ENCODE peak calls at places on chromosomes 13 and 19, in seven cellular contexts. M, A, Y, F, X, R and J are unnamed samples.

GRCh38 chr13:50893211-50893852 is 16.3 kb upstream of the RNASEH2B start:
- DNase-seq in Y (no peak), F (peak; percentile 46), A (peak; percentile 72), R (no peak), M (peak; percentile 45), X (no peak), J (no peak)

GRCh38 chr19:6767081-6767356 is 216 bp downstream of the SH2D3A start:
- DNase-seq in M (no peak), R (no peak), F (peak; percentile 36), X (no peak), A (no peak), Y (peak; percentile 66), J (no peak)

GRCh38 chr19:32876919-32877285 is 7.3 kb upstream of the SLC7A9 start:
- DNase-seq in X (no peak), Y (no peak), F (no peak), A (peak; percentile 90), M (peak; percentile 29), R (no peak), J (no peak)

GRCh38 chr13:98222081-98222554 is 45.0 kb upstream of the RNF113B start:
- DNase-seq in F (no peak), A (peak; percentile 63), Y (peak; percentile 28), R (no peak), M (peak; percentile 48), X (no peak), J (no peak)

GRCh38 chr13:84896128-84896527 is 903.1 kb downstream of the SLITRK6 start:
- DNase-seq in Y (peak; percentile 57), X (no peak), F (peak; percentile 71), M (peak; percentile 58), A (peak; percentile 82), R (peak; percentile 45), J (peak; percentile 9)

GRCh38 chr19:45307361-45307760 is 15.3 kb downstream of the CKM start:
- DNase-seq in X (no peak), A (no peak), M (no peak), R (no peak), Y (no peak), F (no peak), J (no peak)

GRCh38 chr19:7868671-7869452 is 5.3 kb downstream of the PRR36 start:
- DNase-seq in R (peak; percentile 92), Y (peak; percentile 52), F (peak; percentile 97), A (peak; percentile 62), M (no peak), X (no peak), J (no peak)

GRCh38 chr13:85386424-85386823 is 412.8 kb downstream of the SLITRK6 start:
- DNase-seq in Y (peak; percentile 26), R (no peak), X (no peak), M (no peak), A (peak; percentile 9), F (no peak), J (no peak)

GRCh38 chr19:55384576-55385235 is 614 bp upstream of the TMEM238 start:
- DNase-seq in Y (no peak), A (no peak), R (no peak), M (no peak), F (peak; percentile 40), X (no peak), J (no peak)

GRCh38 chr13:97015661-97016350 is 21.5 kb upstream of the OXGR1 start:
- DNase-seq in M (no peak), Y (no peak), A (peak; percentile 46), F (no peak), R (no peak), X (no peak), J (no peak)

GRCh38 chr13:51861728-51862300 is at the start of gene CCDC70:
- DNase-seq in M (no peak), Y (peak; percentile 79), F (no peak), A (peak; percentile 29), R (no peak), X (no peak), J (peak; percentile 35)

GRCh38 chr19:33063356-33064116 is 1.2 kb downstream of the RHPN2 start:
- DNase-seq in M (no peak), Y (no peak), F (peak; percentile 41), R (no peak), A (no peak), X (no peak), J (no peak)

GRCh38 chr19:43672061-43672679 is 2.2 kb upstream of the PLAUR start:
- DNase-seq in M (no peak), Y (no peak), A (peak; percentile 31), X (no peak), R (no peak), F (peak; percentile 21), J (no peak)

GRCh38 chr19:3710265-3710812 is 2.2 kb downstream of the TJP3 start:
- DNase-seq in A (peak; percentile 71), M (no peak), X (no peak), F (peak; percentile 68), R (peak; percentile 83), Y (peak; percentile 59), J (no peak)

GRCh38 chr13:59701261-59701660 is 462.5 kb downstream of the DIAPH3 start:
- DNase-seq in M (no peak), X (no peak), A (no peak), R (no peak), Y (no peak), F (no peak), J (no peak)

GRCh38 chr19:47109541-47110375 is 3.8 kb downstream of the ZC3H4 start:
- DNase-seq in R (no peak), Y (peak; percentile 63), X (no peak), A (peak; percentile 66), M (no peak), F (peak; percentile 52), J (no peak)

GRCh38 chr13:20442798-20443381 is 82.8 kb downstream of the CRYL1 start:
- DNase-seq in A (no peak), F (no peak), M (no peak), X (no peak), R (no peak), Y (no peak), J (no peak)

GRCh38 chr13:29861694-29862110 is 11.3 kb upstream of the UBL3 start:
- DNase-seq in Y (peak; percentile 55), R (no peak), M (no peak), X (no peak), F (no peak), A (no peak), J (no peak)

GRCh38 chr19:52963229-52963760 is 614 bp upstream of the ZNF816 start:
- DNase-seq in X (no peak), R (no peak), F (peak; percentile 53), Y (no peak), A (no peak), M (no peak), J (no peak)

GRCh38 chr13:45040626-45041025 is 51.3 kb downstream of the GPALPP1 start:
- DNase-seq in F (no peak), Y (peak; percentile 21), X (no peak), A (no peak), R (no peak), M (no peak), J (no peak)

DNA sequence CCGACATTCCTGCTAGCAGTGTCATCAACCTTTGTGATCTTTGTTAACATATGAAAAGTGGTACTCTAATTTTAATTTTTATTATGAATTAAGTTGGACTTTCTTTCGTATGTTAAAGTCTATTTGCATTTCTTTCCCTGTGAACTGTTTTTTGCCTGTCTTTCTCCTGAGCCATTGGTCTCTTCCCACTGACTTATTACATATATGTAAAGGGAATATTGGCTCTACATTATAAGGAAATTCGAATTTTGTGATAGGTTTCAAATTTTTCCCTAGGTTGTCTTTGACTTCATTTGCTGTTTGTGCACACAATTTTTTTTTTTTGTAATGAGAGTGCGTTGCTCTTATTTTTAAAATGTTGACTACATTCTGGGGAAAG is 442 bp upstream of the CDC16 start:
- DNase-seq in F (peak; percentile 21), M (no peak), R (no peak), X (no peak), Y (no peak), A (no peak), J (no peak)
- H3K4me3 ChIP-seq in F (peak overlapping the region; percentile 60), M (peak overlapping the region; percentile 95), R (peak overlapping the region; percentile 69), X (peak overlapping the region; percentile 96), Y (peak overlapping the region; percentile 86), A (peak overlapping the region; percentile 91), J (peak overlapping the region; percentile 86)

GRCh38 chr19:18119243-18120105 is 21.9 kb downstream of the MAST3 start:
- DNase-seq in A (no peak), X (no peak), F (peak; percentile 20), M (no peak), R (no peak), Y (no peak), J (no peak)

GRCh38 chr19:18118420-18119242 is 21.1 kb downstream of the MAST3 start:
- DNase-seq in F (no peak), M (no peak), R (no peak), A (peak; percentile 37), X (no peak), Y (no peak), J (no peak)

GRCh38 chr19:18117364-18117691 is 19.8 kb downstream of the MAST3 start:
- DNase-seq in A (no peak), X (no peak), R (no peak), M (no peak), F (no peak), Y (no peak), J (no peak)

GRCh38 chr19:18120127-18120526 is 22.5 kb downstream of the MAST3 start:
- DNase-seq in M (no peak), F (no peak), R (no peak), Y (no peak), A (no peak), X (no peak), J (no peak)

GRCh38 chr19:18117692-18118378 is 20.3 kb downstream of the MAST3 start:
- DNase-seq in A (peak; percentile 85), M (peak; percentile 39), X (no peak), R (peak; percentile 39), Y (peak; percentile 13), F (peak; percentile 97), J (no peak)
- TF ChIP-seq CTCF in A (no peak), M (no peak), X (no peak), R (no peak), Y (no peak), F (no peak), J (no peak)

DNA sequence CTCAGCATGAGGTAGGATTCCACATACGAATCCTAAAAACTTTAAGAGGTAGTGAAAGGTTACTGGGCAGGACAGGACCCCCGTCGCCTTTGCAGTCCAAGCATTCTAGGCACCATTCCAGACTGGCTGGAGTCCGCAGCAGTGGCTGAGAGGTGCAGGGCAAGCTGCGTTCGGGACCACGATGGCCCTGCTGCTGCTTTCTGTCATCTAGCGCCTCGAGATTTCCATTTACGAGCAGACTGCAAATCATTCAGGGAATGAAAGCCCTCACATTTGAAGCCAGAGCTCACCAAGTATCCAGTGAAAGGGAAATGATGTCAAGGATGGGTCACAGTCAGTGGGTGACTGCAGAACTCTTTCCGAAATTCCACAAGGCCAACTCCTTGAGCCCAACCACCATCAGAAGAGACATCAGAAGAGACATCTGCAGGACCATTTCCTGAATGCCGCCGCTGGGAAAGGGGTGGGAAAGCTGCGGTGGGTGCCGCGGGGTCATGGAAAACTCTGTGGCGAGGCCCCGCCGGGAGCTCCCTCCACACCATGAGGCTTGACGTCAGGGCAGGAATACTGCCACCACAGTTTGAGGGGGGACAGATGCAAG is 88.3 kb downstream of the COL4A1 start:
- DNase-seq in Y (no peak), F (no peak), X (no peak), R (no peak), A (peak; percentile 83), M (no peak), J (no peak)
- H3K4me3 ChIP-seq in Y (no peak overlapping the region), F (no peak overlapping the region), X (no peak overlapping the region), R (no peak overlapping the region), A (no peak overlapping the region), M (no peak overlapping the region), J (no peak overlapping the region)

DNA sequence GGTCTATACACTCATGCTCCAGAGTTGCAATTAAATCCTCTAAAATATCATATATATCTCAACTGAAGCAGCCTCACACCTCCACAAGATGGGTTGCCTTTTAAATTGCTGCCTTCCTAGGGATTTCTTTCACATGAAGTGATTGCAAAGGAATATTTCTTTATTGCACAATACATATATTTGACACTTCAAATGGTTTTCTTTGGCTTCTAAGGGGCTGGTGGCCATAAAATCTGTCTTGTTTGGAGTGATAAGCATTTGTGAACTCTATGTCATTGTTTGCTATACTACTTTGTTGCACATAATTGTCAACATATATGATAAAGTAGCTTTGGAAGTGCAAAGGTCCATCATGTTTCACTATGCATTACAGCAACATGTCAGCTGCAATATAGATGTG is 2381.0 kb downstream of the PCDH9 start:
- DNase-seq in A (no peak), M (no peak), F (no peak), Y (no peak), R (no peak), X (no peak), J (no peak)
- TF ChIP-seq CTCF in A (no peak), M (no peak), F (no peak), Y (no peak), R (no peak), X (no peak), J (no peak)